ENCODE peak calls at places on chromosomes 16 and 17, in six cellular contexts. One of them, this sample, is unnamed.

GRCh38 chr17:36127199-36127881 is 23.7 kb downstream of the CCL4 start:
- DNase-seq in tibial nerve: no peak
- DNase-seq in ELR: no peak
- DNase-seq in left cardiac atrium: no peak
- DNase-seq in fibroblast of mammary gland: no peak
- DNase-seq in NCI-H1436: no peak
- DNase-seq in this sample: no peak

GRCh38 chr16:89304941-89305705 is 87.6 kb downstream of the ZNF778 start:
- DNase-seq in left cardiac atrium: no peak
- DNase-seq in ELR: no peak
- DNase-seq in fibroblast of mammary gland: no peak
- DNase-seq in NCI-H1436: no peak
- DNase-seq in tibial nerve: no peak
- DNase-seq in this sample: no peak

GRCh38 chr16:11133344-11133921 is 122.6 kb downstream of the SOCS1 start:
- DNase-seq in tibial nerve: peak; percentile 87
- DNase-seq in left cardiac atrium: peak; percentile 85
- DNase-seq in ELR: peak; percentile 98
- DNase-seq in NCI-H1436: no peak
- DNase-seq in fibroblast of mammary gland: peak; percentile 94
- DNase-seq in this sample: peak; percentile 97

GRCh38 chr16:31367875-31368274 is 12.9 kb downstream of the ITGAX start:
- DNase-seq in NCI-H1436: no peak
- DNase-seq in fibroblast of mammary gland: no peak
- DNase-seq in tibial nerve: no peak
- DNase-seq in left cardiac atrium: no peak
- DNase-seq in ELR: no peak
- DNase-seq in this sample: no peak

GRCh38 chr17:74305865-74306654 is 20.0 kb upstream of the KIF19 start:
- DNase-seq in ELR: no peak
- DNase-seq in left cardiac atrium: no peak
- DNase-seq in NCI-H1436: peak; percentile 32
- DNase-seq in tibial nerve: no peak
- DNase-seq in fibroblast of mammary gland: no peak
- DNase-seq in this sample: no peak

GRCh38 chr17:69523252-69523861 is 108.9 kb downstream of the MAP2K6 start:
- DNase-seq in NCI-H1436: no peak
- DNase-seq in left cardiac atrium: no peak
- DNase-seq in ELR: peak; percentile 74
- DNase-seq in fibroblast of mammary gland: peak; percentile 69
- DNase-seq in tibial nerve: peak; percentile 53
- DNase-seq in this sample: peak; percentile 84

GRCh38 chr16:10729649-10730048 is 14.0 kb upstream of the NUBP1 start:
- DNase-seq in NCI-H1436: no peak
- DNase-seq in fibroblast of mammary gland: peak; percentile 75
- DNase-seq in left cardiac atrium: no peak
- DNase-seq in tibial nerve: no peak
- DNase-seq in ELR: peak; percentile 42
- DNase-seq in this sample: peak; percentile 11

GRCh38 chr17:50687200-50688066 is 20.3 kb downstream of the ANKRD40 start:
- DNase-seq in NCI-H1436: no peak
- DNase-seq in ELR: no peak
- DNase-seq in fibroblast of mammary gland: peak; percentile 65
- DNase-seq in tibial nerve: no peak
- DNase-seq in left cardiac atrium: no peak
- DNase-seq in this sample: no peak

GRCh38 chr16:14302031-14302398 is 230.9 kb downstream of the MRTFB start:
- DNase-seq in ELR: peak; percentile 72
- DNase-seq in NCI-H1436: no peak
- DNase-seq in left cardiac atrium: peak; percentile 73
- DNase-seq in tibial nerve: no peak
- DNase-seq in fibroblast of mammary gland: peak; percentile 51
- DNase-seq in this sample: peak; percentile 46

GRCh38 chr16:50595854-50596253 is 47.7 kb downstream of the NKD1 start:
- DNase-seq in ELR: no peak
- DNase-seq in NCI-H1436: no peak
- DNase-seq in tibial nerve: no peak
- DNase-seq in left cardiac atrium: no peak
- DNase-seq in fibroblast of mammary gland: no peak
- DNase-seq in this sample: no peak

GRCh38 chr16:66740010-66740409 is 11.4 kb downstream of the DYNC1LI2 start:
- DNase-seq in ELR: peak; percentile 64
- DNase-seq in fibroblast of mammary gland: peak; percentile 53
- DNase-seq in left cardiac atrium: no peak
- DNase-seq in NCI-H1436: no peak
- DNase-seq in tibial nerve: no peak
- DNase-seq in this sample: peak; percentile 68

GRCh38 chr17:77453613-77454559 is 313.1 kb downstream of the SEC14L1 start:
- DNase-seq in tibial nerve: no peak
- DNase-seq in ELR: no peak
- DNase-seq in NCI-H1436: no peak
- DNase-seq in left cardiac atrium: no peak
- DNase-seq in fibroblast of mammary gland: no peak
- DNase-seq in this sample: no peak

GRCh38 chr17:27381007-27381501 is 75.2 kb upstream of the KSR1 start:
- DNase-seq in fibroblast of mammary gland: peak; percentile 49
- DNase-seq in left cardiac atrium: peak; percentile 78
- DNase-seq in NCI-H1436: peak; percentile 87
- DNase-seq in tibial nerve: no peak
- DNase-seq in ELR: peak; percentile 56
- DNase-seq in this sample: peak; percentile 66

GRCh38 chr17:57256708-57257112 is 387 bp downstream of the MSI2 start:
- DNase-seq in tibial nerve: peak; percentile 24
- DNase-seq in left cardiac atrium: no peak
- DNase-seq in ELR: peak; percentile 43
- DNase-seq in fibroblast of mammary gland: no peak
- DNase-seq in NCI-H1436: peak; percentile 40
- DNase-seq in this sample: peak; percentile 26

GRCh38 chr17:31788956-31789355 is 70.1 kb downstream of the COPRS start:
- DNase-seq in ELR: peak; percentile 36
- DNase-seq in NCI-H1436: no peak
- DNase-seq in left cardiac atrium: no peak
- DNase-seq in tibial nerve: no peak
- DNase-seq in fibroblast of mammary gland: peak; percentile 77
- DNase-seq in this sample: no peak

GRCh38 chr17:28953444-28954118 is 2.3 kb upstream of the PHF12 start:
- DNase-seq in ELR: peak; percentile 65
- DNase-seq in tibial nerve: peak; percentile 60
- DNase-seq in NCI-H1436: peak; percentile 28
- DNase-seq in fibroblast of mammary gland: peak; percentile 52
- DNase-seq in left cardiac atrium: peak; percentile 52
- DNase-seq in this sample: peak; percentile 72

GRCh38 chr17:45410144-45411091 is 22.3 kb downstream of the ARHGAP27 start:
- DNase-seq in left cardiac atrium: no peak
- DNase-seq in ELR: no peak
- DNase-seq in fibroblast of mammary gland: no peak
- DNase-seq in NCI-H1436: no peak
- DNase-seq in tibial nerve: peak; percentile 56
- DNase-seq in this sample: no peak

GRCh38 chr17:41455236-41455635 is 11.9 kb downstream of the KRT32 start:
- DNase-seq in left cardiac atrium: no peak
- DNase-seq in tibial nerve: no peak
- DNase-seq in NCI-H1436: no peak
- DNase-seq in ELR: no peak
- DNase-seq in fibroblast of mammary gland: no peak
- DNase-seq in this sample: no peak

GRCh38 chr17:48625502-48626201 is 506 bp downstream of the HOXB9 start:
- DNase-seq in fibroblast of mammary gland: no peak
- DNase-seq in tibial nerve: no peak
- DNase-seq in NCI-H1436: no peak
- DNase-seq in left cardiac atrium: no peak
- DNase-seq in ELR: no peak
- DNase-seq in this sample: no peak

GRCh38 chr16:20114356-20114755 is 40.7 kb upstream of the GPR139 start:
- DNase-seq in left cardiac atrium: peak; percentile 29
- DNase-seq in NCI-H1436: no peak
- DNase-seq in ELR: peak; percentile 18
- DNase-seq in tibial nerve: no peak
- DNase-seq in fibroblast of mammary gland: peak; percentile 2
- DNase-seq in this sample: no peak

GRCh38 chr16:4489030-4489429 is 12.8 kb downstream of the HMOX2 start:
- DNase-seq in tibial nerve: no peak
- DNase-seq in ELR: peak; percentile 82
- DNase-seq in fibroblast of mammary gland: peak; percentile 57
- DNase-seq in NCI-H1436: no peak
- DNase-seq in left cardiac atrium: no peak
- DNase-seq in this sample: peak; percentile 87

GRCh38 chr17:67049025-67049739 is 4.8 kb downstream of the CACNG1 start:
- DNase-seq in left cardiac atrium: no peak
- DNase-seq in NCI-H1436: no peak
- DNase-seq in tibial nerve: no peak
- DNase-seq in fibroblast of mammary gland: no peak
- DNase-seq in ELR: no peak
- DNase-seq in this sample: no peak

GRCh38 chr16:79139799-79140198 is 460.7 kb downstream of the MAF start:
- DNase-seq in NCI-H1436: no peak
- DNase-seq in fibroblast of mammary gland: no peak
- DNase-seq in ELR: no peak
- DNase-seq in left cardiac atrium: no peak
- DNase-seq in tibial nerve: no peak
- DNase-seq in this sample: no peak

GRCh38 chr17:835263-835662 is 53.1 kb downstream of the MRM3 start:
- DNase-seq in left cardiac atrium: no peak
- DNase-seq in ELR: peak; percentile 95
- DNase-seq in fibroblast of mammary gland: peak; percentile 99
- DNase-seq in NCI-H1436: no peak
- DNase-seq in tibial nerve: peak; percentile 32
- DNase-seq in this sample: peak; percentile 91

GRCh38 chr17:57335195-57335792 is 79.0 kb downstream of the MSI2 start:
- DNase-seq in left cardiac atrium: no peak
- DNase-seq in fibroblast of mammary gland: no peak
- DNase-seq in tibial nerve: no peak
- DNase-seq in NCI-H1436: no peak
- DNase-seq in ELR: no peak
- DNase-seq in this sample: no peak

GRCh38 chr16:86874141-86874540 is 295.8 kb downstream of the FOXL1 start:
- DNase-seq in fibroblast of mammary gland: peak; percentile 32
- DNase-seq in tibial nerve: no peak
- DNase-seq in ELR: peak; percentile 59
- DNase-seq in NCI-H1436: no peak
- DNase-seq in left cardiac atrium: no peak
- DNase-seq in this sample: peak; percentile 23

GRCh38 chr16:676565-677297 is 1.3 kb downstream of the RHBDL1 start:
- DNase-seq in NCI-H1436: peak; percentile 79
- DNase-seq in ELR: no peak
- DNase-seq in left cardiac atrium: no peak
- DNase-seq in tibial nerve: no peak
- DNase-seq in fibroblast of mammary gland: no peak
- DNase-seq in this sample: no peak

GRCh38 chr17:30677550-30678254 is 146.8 kb downstream of the CRLF3 start:
- DNase-seq in ELR: no peak
- DNase-seq in left cardiac atrium: no peak
- DNase-seq in NCI-H1436: no peak
- DNase-seq in tibial nerve: no peak
- DNase-seq in fibroblast of mammary gland: no peak
- DNase-seq in this sample: no peak

GRCh38 chr17:64507418-64507766 is 615 bp downstream of the CEP95 start:
- DNase-seq in tibial nerve: peak; percentile 26
- DNase-seq in ELR: peak; percentile 83
- DNase-seq in left cardiac atrium: no peak
- DNase-seq in fibroblast of mammary gland: peak; percentile 75
- DNase-seq in NCI-H1436: peak; percentile 79
- DNase-seq in this sample: peak; percentile 87

This sample was measured in choroid plexus epithelial cell.